ENCODE peak calls at places on chromosomes 4 and X, in six cellular contexts. P is GM23248, O is ureter, Q is GM03348, Z is choroid plexus epithelial cell, Y is fibroblast of lung. W is an unnamed sample.

GRCh38 chrX:96538104-96538725 is 146.4 kb upstream of the DIAPH2 start:
- DNase-seq in P (no peak), O (no peak), Q (no peak), Z (no peak), Y (no peak), W (no peak)

GRCh38 chrX:103730746-103731508 is 20.2 kb downstream of the TMEM31 start:
- DNase-seq in P (peak), O (no peak), Q (peak), Z (peak), Y (peak), W (peak)

GRCh38 chr4:21013501-21013900 is 313.2 kb downstream of the PACRGL start:
- DNase-seq in P (no peak), O (no peak), Q (no peak), Z (no peak), Y (no peak), W (peak)

GRCh38 chrX:51332188-51332942 is at the start of gene NUDT10:
- DNase-seq in P (peak), O (peak), Q (peak), Z (peak), Y (peak), W (no peak)

GRCh38 chr4:82043809-82044137 is 330.0 kb downstream of the HNRNPD start:
- DNase-seq in P (no peak), O (no peak), Q (no peak), Z (no peak), Y (no peak), W (peak)

GRCh38 chr4:152115794-152116193 is 355.0 kb upstream of the GATB start:
- DNase-seq in P (no peak), O (no peak), Q (no peak), Z (no peak), Y (no peak), W (no peak)

GRCh38 chrX:77937291-77937690 is 26.8 kb downstream of the ATP7A start:
- DNase-seq in P (peak), O (no peak), Q (no peak), Z (peak), Y (peak), W (peak)

GRCh38 chr4:15238720-15239119 is 189.1 kb upstream of the C1QTNF7 start:
- DNase-seq in P (peak), O (no peak), Q (peak), Z (peak), Y (peak), W (peak)

GRCh38 chr4:142719854-142720541 is 126.1 kb downstream of the INPP4B start:
- DNase-seq in P (peak), O (no peak), Q (peak), Z (peak), Y (peak), W (peak)